ENCODE peak calls at places on chromosome 15, in four cellular contexts. R is ovary, A is right lobe of liver, H is natural killer cell. J is an unnamed sample.

GRCh38 chr15:78427985-78428384 is 10.0 kb upstream of the IREB2 start:
- DNase-seq in R (no peak), A (no peak), H (no peak), J (no peak)

GRCh38 chr15:71118881-71119632 is 3.8 kb downstream of the THSD4 start:
- DNase-seq in R (no peak), A (no peak), H (no peak), J (no peak)

GRCh38 chr15:60091150-60091549 is 87.0 kb downstream of the FOXB1 start:
- DNase-seq in R (no peak), A (peak), H (no peak), J (no peak)

GRCh38 chr15:38304486-38304885 is 51.9 kb downstream of the SPRED1 start:
- DNase-seq in R (no peak), A (no peak), H (no peak), J (no peak)

GRCh38 chr15:65512807-65513416 is 4.6 kb downstream of the DPP8 start:
- DNase-seq in R (peak), A (no peak), H (peak), J (peak)

GRCh38 chr15:36429707-36430106 is 149.7 kb upstream of the CDIN1 start:
- DNase-seq in R (no peak), A (no peak), H (no peak), J (no peak)

GRCh38 chr15:23647421-23648375 is at the start of gene MAGEL2:
- DNase-seq in R (no peak), A (no peak), H (no peak), J (no peak)

GRCh38 chr15:64912379-64912778 is 677 bp downstream of the ANKDD1A start:
- DNase-seq in R (no peak), A (no peak), H (no peak), J (no peak)

GRCh38 chr15:41930221-41930866 is 36.5 kb upstream of the SPTBN5 start:
- DNase-seq in R (peak), A (no peak), H (no peak), J (no peak)

GRCh38 chr15:83747050-83747717 is 93.3 kb downstream of the ADAMTSL3 start:
- DNase-seq in R (peak), A (no peak), H (no peak), J (peak)

GRCh38 chr15:70102827-70103226 is 5.1 kb upstream of the TLE3 start:
- DNase-seq in R (no peak), A (no peak), H (no peak), J (no peak)

GRCh38 chr15:27743638-27744037 is 355.5 kb downstream of the OCA2 start:
- DNase-seq in R (no peak), A (no peak), H (no peak), J (no peak)

GRCh38 chr15:69523010-69524001 is 70.7 kb downstream of the RPLP1 start:
- DNase-seq in R (peak), A (peak), H (peak), J (peak)

GRCh38 chr15:39888809-39889208 is 31.3 kb downstream of the GPR176 start:
- DNase-seq in R (no peak), A (no peak), H (no peak), J (no peak)

GRCh38 chr15:88397506-88397905 is 69.7 kb downstream of the MRPL46 start:
- DNase-seq in R (no peak), A (no peak), H (no peak), J (no peak)

GRCh38 chr15:38844683-38845195 is 280.1 kb upstream of the RASGRP1 start:
- DNase-seq in R (no peak), A (no peak), H (no peak), J (no peak)

GRCh38 chr15:31338879-31339557 is 12.4 kb downstream of the KLF13 start:
- DNase-seq in R (no peak), A (peak), H (no peak), J (no peak)

GRCh38 chr15:48538941-48539340 is 106.6 kb downstream of the FBN1 start:
- DNase-seq in R (no peak), A (no peak), H (no peak), J (no peak)

GRCh38 chr15:68957686-68958085 is 27.4 kb downstream of the SPESP1 start:
- DNase-seq in R (no peak), A (no peak), H (no peak), J (no peak)

GRCh38 chr15:80010131-80010673 is 39.2 kb upstream of the BCL2A1 start:
- DNase-seq in R (no peak), A (no peak), H (no peak), J (no peak)

GRCh38 chr15:27492021-27492621 is 521.1 kb downstream of the GABRG3 start:
- DNase-seq in R (no peak), A (no peak), H (no peak), J (no peak)

GRCh38 chr15:80081390-80081789 is 21.9 kb downstream of the ZFAND6 start:
- DNase-seq in R (no peak), A (no peak), H (no peak), J (no peak)

GRCh38 chr15:78492841-78493240 is 14.5 kb upstream of the HYKK start:
- DNase-seq in R (no peak), A (no peak), H (no peak), J (no peak)

GRCh38 chr15:45387379-45388007 is 9.1 kb upstream of the GATM start:
- DNase-seq in R (no peak), A (no peak), H (no peak), J (no peak)

GRCh38 chr15:65085207-65085753 is 8.7 kb downstream of the KBTBD13 start:
- DNase-seq in R (no peak), A (no peak), H (no peak), J (peak)

GRCh38 chr15:42282344-42282743 is 9.1 kb upstream of the TMEM87A start:
- DNase-seq in R (no peak), A (no peak), H (no peak), J (no peak)

GRCh38 chr15:98428253-98428989 is 219.9 kb upstream of the IGF1R start:
- DNase-seq in R (peak), A (peak), H (peak), J (peak)

GRCh38 chr15:51842265-51842664 is 12.8 kb downstream of the TMOD3 start:
- DNase-seq in R (no peak), A (no peak), H (no peak), J (no peak)

GRCh38 chr15:67397139-67397538 is 123.8 kb upstream of the C15orf61 start:
- DNase-seq in R (no peak), A (no peak), H (no peak), J (no peak)
- TF ChIP-seq CTCF in R (no peak), A (no peak), H (no peak), J (no peak)

GRCh38 chr15:82538961-82539689 is 1.1 kb downstream of the RPS17 start:
- DNase-seq in R (no peak), A (no peak), H (no peak), J (no peak)
- TF ChIP-seq CTCF in R (no peak), A (no peak), H (no peak), J (no peak)

GRCh38 chr15:95922431-95922830 is 408.1 kb upstream of the NR2F2 start:
- DNase-seq in R (no peak), A (no peak), H (no peak), J (no peak)
- TF ChIP-seq CTCF in R (no peak), A (peak), H (no peak), J (no peak)

DNA sequence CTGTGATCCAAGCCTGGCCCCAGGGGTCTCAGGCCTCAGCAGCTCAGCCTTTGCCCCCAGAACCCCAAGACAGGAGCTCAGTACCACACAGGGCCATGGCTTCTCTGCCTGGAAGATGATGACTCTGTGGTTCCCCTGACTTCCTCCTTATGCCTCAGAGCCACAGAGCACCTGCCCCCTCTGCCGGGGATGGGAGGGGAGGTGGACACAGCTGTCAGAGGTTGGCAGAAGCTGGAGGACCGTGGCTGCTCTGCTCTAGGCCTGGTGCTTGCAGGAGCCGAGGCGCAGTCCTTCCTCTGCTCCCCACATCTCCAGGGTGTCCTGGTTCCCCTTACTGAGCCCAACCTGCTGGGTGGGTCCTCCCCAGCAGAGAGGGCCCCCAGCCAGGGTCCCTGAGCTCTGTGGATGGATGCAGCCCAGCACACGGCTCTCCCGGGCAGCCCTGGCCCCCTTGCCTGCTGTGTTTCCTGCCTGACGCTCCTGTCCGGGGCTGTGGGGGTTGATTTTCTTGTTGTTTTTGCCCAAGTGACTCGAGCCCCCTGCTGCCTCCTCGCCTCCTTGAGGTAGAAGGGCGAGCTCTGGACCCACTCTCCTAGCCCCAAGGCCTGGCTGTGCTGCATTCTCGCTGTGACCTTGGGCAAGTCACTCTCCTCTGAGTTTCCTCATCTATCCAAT is 36.6 kb downstream of the PSTPIP1 start:
- DNase-seq in R (no peak), A (peak), H (peak), J (peak)
- TF ChIP-seq CTCF in R (no peak), A (no peak), H (no peak), J (no peak)

GRCh38 chr15:85976102-85976501 is 103.6 kb upstream of the AGBL1 start:
- DNase-seq in R (no peak), A (no peak), H (no peak), J (no peak)

GRCh38 chr15:85974348-85974705 is 105.3 kb upstream of the AGBL1 start:
- DNase-seq in R (no peak), A (no peak), H (no peak), J (no peak)

GRCh38 chr15:85973584-85974347 is 105.9 kb upstream of the AGBL1 start:
- DNase-seq in R (no peak), A (peak), H (no peak), J (no peak)

GRCh38 chr15:85974742-85975141 is 104.9 kb upstream of the AGBL1 start:
- DNase-seq in R (no peak), A (no peak), H (no peak), J (no peak)

GRCh38 chr15:85972805-85973540 is 106.7 kb upstream of the AGBL1 start:
- DNase-seq in R (no peak), A (peak), H (no peak), J (no peak)
- TF ChIP-seq CTCF in R (no peak), A (no peak), H (no peak), J (no peak)

GRCh38 chr15:99509686-99510461 is 55.9 kb upstream of the MEF2A start:
- DNase-seq in R (no peak), A (no peak), H (no peak), J (no peak)

GRCh38 chr15:99514306-99514705 is 51.5 kb upstream of the MEF2A start:
- DNase-seq in R (no peak), A (no peak), H (no peak), J (no peak)

GRCh38 chr15:99508807-99509311 is 56.9 kb upstream of the MEF2A start:
- DNase-seq in R (no peak), A (no peak), H (no peak), J (no peak)

GRCh38 chr15:99511865-99512632 is 53.7 kb upstream of the MEF2A start:
- DNase-seq in R (no peak), A (no peak), H (no peak), J (no peak)

GRCh38 chr15:99511529-99511864 is 54.3 kb upstream of the MEF2A start:
- DNase-seq in R (no peak), A (no peak), H (no peak), J (no peak)
- TF ChIP-seq CTCF in R (no peak), A (no peak), H (no peak), J (no peak)